ENCODE peak calls at places on chromosomes 7 and 10, in ten cellular contexts. F is activated naive CD4-positive, alpha-beta T cell treated with anti-CD3 and anti-CD28 coated beads, Interleukin-2, amount 10 ng/mL, durations not matched to agents 7 days and 5 days; Y is CD4-positive, alpha-beta memory T cell; L is myocyte; D is central memory CD4-positive, alpha-beta T cell; M is effector memory CD4-positive, alpha-beta T cell; K is aorta; X is AG09309; Q is T-helper 1 cell; O is transverse colon. Z is an unnamed sample.

GRCh38 chr7:79452495-79453265 is 787 bp downstream of the MAGI2 start:
- DNase-seq in K (peak), D (no peak), F (no peak), O (no peak), M (no peak), Y (no peak), L (peak), X (no peak), Q (no peak), Z (peak)

GRCh38 chr7:141497391-141497790 is 53.8 kb upstream of the AGK start:
- DNase-seq in M (no peak), X (no peak), O (no peak), L (peak), Y (no peak), K (no peak), F (no peak), D (no peak), Q (no peak), Z (no peak)

GRCh38 chr7:47485640-47486435 is 96.1 kb downstream of the TNS3 start:
- DNase-seq in Q (no peak), F (no peak), M (no peak), O (peak), K (peak), Y (no peak), L (peak), X (no peak), D (no peak), Z (no peak)

GRCh38 chr10:132961864-132962622 is 19.7 kb upstream of the CFAP46 start:
- DNase-seq in L (peak), M (peak), D (peak), F (peak), X (peak), K (peak), O (peak), Y (peak), Q (no peak), Z (no peak)

GRCh38 chr10:76388321-76388720 is 956.9 kb downstream of the LRMDA start:
- DNase-seq in D (no peak), F (no peak), X (no peak), K (no peak), L (no peak), O (no peak), Y (no peak), Q (no peak), M (no peak), Z (no peak)

GRCh38 chr7:105637755-105638154 is 56.5 kb upstream of the EFCAB10 start:
- DNase-seq in K (no peak), Q (no peak), O (no peak), D (no peak), M (no peak), X (no peak), Y (no peak), L (no peak), F (no peak), Z (no peak)

GRCh38 chr7:105853931-105854419 is 22.4 kb downstream of the ATXN7L1 start:
- DNase-seq in X (no peak), L (peak), Q (no peak), K (no peak), F (no peak), O (no peak), Y (no peak), D (no peak), M (no peak), Z (no peak)

GRCh38 chr7:149787428-149788299 is 14.3 kb upstream of the ZNF467 start:
- DNase-seq in F (no peak), D (no peak), M (no peak), L (no peak), K (peak), Q (no peak), X (no peak), O (no peak), Y (no peak), Z (no peak)

GRCh38 chr10:127587668-127588395 is 38.7 kb downstream of the NPS start:
- DNase-seq in M (no peak), Y (no peak), L (no peak), O (no peak), Q (no peak), X (no peak), F (no peak), D (no peak), K (no peak), Z (no peak)

GRCh38 chr7:5420841-5421625 is 2.6 kb downstream of the TNRC18 start:
- DNase-seq in X (no peak), F (no peak), K (peak), Y (no peak), Q (no peak), M (no peak), O (no peak), L (peak), D (no peak), Z (no peak)

GRCh38 chr10:112115781-112116385 is 67.7 kb downstream of the GPAM start:
- DNase-seq in X (no peak), L (peak), Y (peak), K (no peak), O (peak), D (no peak), F (peak), M (no peak), Q (no peak), Z (no peak)

GRCh38 chr10:85642421-85643170 is 724.0 kb downstream of the GRID1 start:
- DNase-seq in F (no peak), D (no peak), M (no peak), O (peak), Q (no peak), K (no peak), X (peak), Y (no peak), L (no peak), Z (no peak)

GRCh38 chr10:23829556-23829955 is 379.4 kb upstream of the KIAA1217 start:
- DNase-seq in D (no peak), F (no peak), M (no peak), K (no peak), Y (no peak), Q (no peak), O (no peak), L (no peak), X (no peak), Z (no peak)

GRCh38 chr10:26215923-26216576 is 524 bp upstream of the GAD2 start:
- DNase-seq in L (no peak), Y (no peak), K (peak), X (no peak), Q (no peak), D (no peak), O (no peak), F (peak), M (no peak), Z (no peak)

GRCh38 chr7:94559972-94560371 is 50.4 kb downstream of the CASD1 start:
- DNase-seq in O (no peak), Y (no peak), L (no peak), Q (no peak), D (no peak), F (no peak), X (no peak), K (no peak), M (no peak), Z (no peak)

GRCh38 chr7:2521952-2522591 is 2.5 kb downstream of the LFNG start:
- DNase-seq in D (peak), F (peak), L (peak), Y (peak), Q (peak), M (peak), O (peak), X (no peak), K (no peak), Z (no peak)

Z was measured in vagina.